ENCODE peak calls at places on chromosomes 3 and 15, in ten cellular contexts. V is stomach, T is ovary, B is transverse colon, E is HepG2, D is H1, N is tibial nerve, W is A549, C is SK-N-SH, Y is upper lobe of left lung. Z is an unnamed sample.

GRCh38 chr15:36117394-36117793 is 462.0 kb upstream of the CDIN1 start:
- DNase-seq in W (no peak), T (no peak), V (no peak), N (no peak), C (no peak), Y (no peak), B (no peak), D (no peak), E (no peak), Z (no peak)

GRCh38 chr3:194632211-194632982 is 822 bp downstream of the TMEM44 start:
- DNase-seq in W (peak; percentile 24), E (no peak), D (no peak), N (no peak), C (no peak), B (peak; percentile 73), V (no peak), Y (peak; percentile 36), T (peak; percentile 30), Z (peak; percentile 62)

GRCh38 chr15:40439461-40440299 is 1.1 kb upstream of the BAHD1 start:
- DNase-seq in W (no peak), B (peak; percentile 68), T (peak; percentile 77), D (peak; percentile 75), E (peak; percentile 34), C (peak; percentile 71), V (peak; percentile 47), N (no peak), Y (peak; percentile 56), Z (no peak)

GRCh38 chr15:97082835-97083234 is 752.3 kb downstream of the NR2F2 start:
- DNase-seq in N (no peak), T (no peak), B (no peak), D (no peak), V (no peak), E (no peak), W (no peak), C (no peak), Y (no peak), Z (no peak)

GRCh38 chr15:26628879-26629529 is 143.9 kb downstream of the GABRB3 start:
- DNase-seq in N (peak; percentile 33), Y (peak; percentile 72), E (no peak), D (peak; percentile 86), T (peak; percentile 52), V (peak; percentile 56), C (no peak), B (no peak), W (peak; percentile 62), Z (no peak)

GRCh38 chr3:105649469-105649868 is 219.3 kb downstream of the CBLB start:
- DNase-seq in D (no peak), N (no peak), Y (no peak), W (no peak), V (no peak), E (no peak), C (no peak), T (no peak), B (no peak), Z (no peak)

GRCh38 chr3:8239095-8239494 is 262.5 kb upstream of the LMCD1 start:
- DNase-seq in T (no peak), Y (no peak), E (no peak), N (no peak), C (no peak), B (no peak), V (peak; percentile 38), D (no peak), W (no peak), Z (no peak)

GRCh38 chr3:108393128-108393900 is 97.0 kb downstream of the HHLA2 start:
- DNase-seq in W (no peak), B (no peak), C (no peak), N (no peak), E (no peak), Y (no peak), D (no peak), V (no peak), T (no peak), Z (no peak)

GRCh38 chr3:15952543-15953175 is 154.9 kb upstream of the ANKRD28 start:
- DNase-seq in T (no peak), N (no peak), E (peak; percentile 16), D (no peak), B (no peak), W (no peak), V (no peak), Y (no peak), C (no peak), Z (no peak)

GRCh38 chr3:169668081-169668956 is 4.8 kb upstream of the MECOM start:
- DNase-seq in V (peak; percentile 64), B (peak; percentile 40), Y (peak; percentile 37), T (no peak), D (peak; percentile 73), W (no peak), E (no peak), C (peak; percentile 68), N (no peak), Z (no peak)

GRCh38 chr15:56927816-56928215 is 9.4 kb downstream of the TCF12 start:
- DNase-seq in C (no peak), B (no peak), W (no peak), V (no peak), E (no peak), N (no peak), D (no peak), Y (no peak), T (no peak), Z (no peak)

GRCh38 chr3:170804095-170804494 is 65.9 kb downstream of the RPL22L1 start:
- DNase-seq in E (no peak), V (no peak), D (no peak), T (no peak), W (no peak), Y (no peak), B (no peak), C (no peak), N (no peak), Z (no peak)

GRCh38 chr3:12661926-12662592 is 1.9 kb downstream of the RAF1 start:
- DNase-seq in W (no peak), C (no peak), Y (no peak), N (no peak), E (no peak), T (no peak), B (no peak), V (no peak), D (no peak), Z (no peak)

GRCh38 chr3:12656850-12657249 is 7.1 kb downstream of the RAF1 start:
- DNase-seq in N (no peak), C (no peak), Y (no peak), B (no peak), W (no peak), D (no peak), T (no peak), V (no peak), E (no peak), Z (no peak)

GRCh38 chr3:12658593-12659058 is 5.3 kb downstream of the RAF1 start:
- DNase-seq in C (no peak), D (no peak), B (no peak), V (no peak), Y (no peak), T (no peak), E (no peak), W (no peak), N (no peak), Z (no peak)

GRCh38 chr3:12660196-12660595 is 3.7 kb downstream of the RAF1 start:
- DNase-seq in D (no peak), C (no peak), B (no peak), W (no peak), T (no peak), N (no peak), E (no peak), V (no peak), Y (no peak), Z (no peak)

DNA sequence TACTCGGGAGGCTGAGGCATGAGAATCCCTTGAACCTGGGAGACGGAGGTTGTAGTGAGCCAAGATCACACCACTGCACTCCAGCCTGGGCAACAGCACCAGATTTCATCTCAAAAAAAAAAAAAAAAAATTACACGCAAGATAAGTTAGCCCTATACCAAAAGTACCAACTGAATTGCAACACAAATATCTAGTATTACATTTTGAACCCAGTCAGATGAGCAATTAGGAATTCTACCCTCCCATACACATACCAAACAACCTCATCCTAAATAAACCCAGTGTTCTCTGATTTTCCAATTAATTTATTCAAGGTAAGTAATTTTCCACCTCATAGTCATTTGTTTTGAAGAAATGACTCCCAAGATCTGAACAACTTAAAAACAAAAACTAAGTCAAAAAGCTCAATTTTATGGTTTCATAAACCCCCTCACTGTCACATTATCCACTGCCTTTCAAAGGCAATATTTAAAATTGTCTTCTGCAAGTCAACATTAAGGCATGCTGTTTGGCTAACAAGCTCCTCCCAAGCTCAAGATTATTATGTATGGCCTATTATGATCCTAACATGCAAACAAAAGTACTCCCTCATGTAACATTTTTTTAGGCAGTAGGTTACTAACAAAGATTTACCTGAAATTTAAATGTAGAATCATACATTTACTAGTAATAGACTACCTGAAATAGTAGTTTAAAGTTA is 4.5 kb downstream of the RAF1 start:
- DNase-seq in N (no peak), T (no peak), W (no peak), D (no peak), Y (no peak), B (no peak), E (no peak), C (no peak), V (no peak), Z (no peak)
- H3K27ac ChIP-seq in N (peak overlapping the region; percentile 100), T (no peak overlapping the region), W (no peak overlapping the region), D (no peak overlapping the region), Y (no peak overlapping the region), B (peak overlapping the region; percentile 30), E (no peak overlapping the region), C (peak overlapping the region; percentile 71), V (peak overlapping the region; percentile 100), Z (peak overlapping the region; percentile 4)

DNA sequence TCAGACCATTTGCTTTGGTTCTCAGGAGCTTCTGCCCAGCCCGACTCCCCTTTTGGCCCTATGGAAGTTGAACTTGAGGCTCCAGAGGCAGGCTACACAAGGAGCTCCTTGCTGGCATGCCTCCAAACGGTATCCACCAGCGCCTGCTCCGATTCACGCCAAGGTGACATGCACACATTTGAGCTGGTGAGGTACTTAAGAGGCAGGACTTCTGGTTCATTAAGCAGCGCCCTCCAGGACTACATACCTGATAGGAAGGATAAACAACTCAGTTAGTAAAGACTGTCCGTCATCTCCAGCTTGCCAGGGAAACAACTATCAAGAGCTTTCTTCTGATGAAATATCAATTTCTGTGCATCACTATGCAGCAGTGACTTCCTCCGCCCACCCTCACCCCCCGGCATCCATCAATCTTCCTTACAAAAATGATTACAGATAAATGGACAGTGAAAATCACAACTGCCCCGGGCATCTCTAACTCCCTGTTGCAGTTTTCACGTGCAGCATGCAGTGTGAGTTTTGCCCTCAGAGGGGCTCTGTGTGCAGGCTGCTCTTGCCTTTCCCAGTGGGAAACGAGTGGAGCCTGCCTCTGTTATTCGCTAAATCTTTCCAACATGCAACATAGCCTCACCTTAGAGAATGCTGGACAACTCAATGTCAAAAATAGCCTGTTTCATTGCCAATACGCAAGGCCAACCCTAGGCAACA is 122.9 kb downstream of the ARRDC4 start:
- DNase-seq in Y (no peak), W (no peak), C (no peak), E (no peak), V (no peak), D (no peak), N (no peak), T (no peak), B (no peak), Z (no peak)
- TF ChIP-seq CTCF in Y (no peak), W (no peak), C (no peak), E (no peak), V (no peak), D (peak; percentile 31), N (no peak), T (no peak), B (no peak), Z (no peak)

GRCh38 chr3:51669241-51670052 is 1.6 kb upstream of the TEX264 start:
- DNase-seq in V (peak; percentile 95), W (peak; percentile 66), Y (peak; percentile 92), N (peak; percentile 81), B (peak; percentile 93), E (peak; percentile 73), C (peak; percentile 81), D (peak; percentile 98), T (peak; percentile 87), Z (peak; percentile 90)
- TF ChIP-seq EP300 in V (no peak), W (no peak), Y (no peak), N (no peak), B (no peak), E (no peak), C (no peak), D (no peak), T (no peak), Z (no peak)

GRCh38 chr3:126266850-126267168 is 86.4 kb upstream of the ALDH1L1 start:
- DNase-seq in B (no peak), W (no peak), N (no peak), T (no peak), Y (no peak), V (no peak), E (no peak), C (no peak), D (no peak), Z (no peak)
- H3K27ac ChIP-seq in B (peak overlapping the region; percentile 71), W (peak overlapping the region; percentile 73), N (peak overlapping the region; percentile 92), T (peak overlapping the region; percentile 83), Y (peak overlapping the region; percentile 85), V (peak overlapping the region; percentile 88), E (peak overlapping the region; percentile 78), C (no peak overlapping the region), D (peak overlapping the region; percentile 11), Z (peak overlapping the region; percentile 85)

Z was measured in sigmoid colon.